ENCODE peak calls at places on chromosome X, in ten cellular contexts. One of them, this sample, is unnamed.

GRCh38 chrX:3384330-3384729 is 37.9 kb upstream of the MXRA5 start:
- DNase-seq in fibroblast of lung: no peak
- DNase-seq in CD8-positive, alpha-beta T cell: no peak
- DNase-seq in Panc1: no peak
- DNase-seq in GM12864: no peak
- DNase-seq in foreskin keratinocyte: peak
- DNase-seq in endothelial cell: no peak
- DNase-seq in heart right ventricle: no peak
- DNase-seq in H9: no peak
- DNase-seq in mucosa of descending colon: no peak
- DNase-seq in this sample: no peak

GRCh38 chrX:125769628-125770027 is 396.5 kb downstream of the DCAF12L2 start:
- DNase-seq in endothelial cell: no peak
- DNase-seq in fibroblast of lung: no peak
- DNase-seq in mucosa of descending colon: no peak
- DNase-seq in Panc1: no peak
- DNase-seq in heart right ventricle: no peak
- DNase-seq in GM12864: no peak
- DNase-seq in foreskin keratinocyte: no peak
- DNase-seq in CD8-positive, alpha-beta T cell: no peak
- DNase-seq in H9: no peak
- DNase-seq in this sample: no peak

GRCh38 chrX:56113785-56114436 is 118.2 kb upstream of the KLF8 start:
- DNase-seq in Panc1: no peak
- DNase-seq in H9: peak
- DNase-seq in GM12864: no peak
- DNase-seq in fibroblast of lung: no peak
- DNase-seq in foreskin keratinocyte: no peak
- DNase-seq in heart right ventricle: no peak
- DNase-seq in CD8-positive, alpha-beta T cell: no peak
- DNase-seq in mucosa of descending colon: no peak
- DNase-seq in endothelial cell: no peak
- DNase-seq in this sample: no peak

GRCh38 chrX:79081895-79082512 is 62.5 kb upstream of the GPR174 start:
- DNase-seq in fibroblast of lung: peak
- DNase-seq in H9: no peak
- DNase-seq in Panc1: peak
- DNase-seq in heart right ventricle: no peak
- DNase-seq in CD8-positive, alpha-beta T cell: peak
- DNase-seq in endothelial cell: peak
- DNase-seq in GM12864: peak
- DNase-seq in foreskin keratinocyte: no peak
- DNase-seq in mucosa of descending colon: peak
- DNase-seq in this sample: no peak

GRCh38 chrX:24647257-24648058 is at the start of gene PCYT1B:
- DNase-seq in endothelial cell: peak
- DNase-seq in fibroblast of lung: peak
- DNase-seq in CD8-positive, alpha-beta T cell: peak
- DNase-seq in Panc1: no peak
- DNase-seq in heart right ventricle: peak
- DNase-seq in mucosa of descending colon: peak
- DNase-seq in foreskin keratinocyte: peak
- DNase-seq in H9: peak
- DNase-seq in GM12864: no peak
- DNase-seq in this sample: peak

GRCh38 chrX:47358387-47359065 is 11.9 kb upstream of the ZNF157 start:
- DNase-seq in GM12864: no peak
- DNase-seq in CD8-positive, alpha-beta T cell: peak
- DNase-seq in heart right ventricle: no peak
- DNase-seq in mucosa of descending colon: no peak
- DNase-seq in fibroblast of lung: no peak
- DNase-seq in Panc1: no peak
- DNase-seq in H9: no peak
- DNase-seq in foreskin keratinocyte: no peak
- DNase-seq in endothelial cell: no peak
- DNase-seq in this sample: no peak

GRCh38 chrX:46587158-46587557 is 13.6 kb downstream of the CHST7 start:
- DNase-seq in Panc1: no peak
- DNase-seq in endothelial cell: no peak
- DNase-seq in fibroblast of lung: no peak
- DNase-seq in CD8-positive, alpha-beta T cell: no peak
- DNase-seq in GM12864: no peak
- DNase-seq in heart right ventricle: no peak
- DNase-seq in H9: no peak
- DNase-seq in foreskin keratinocyte: no peak
- DNase-seq in mucosa of descending colon: no peak
- DNase-seq in this sample: no peak

GRCh38 chrX:135403374-135403773 is 18.4 kb upstream of the SMIM10L2A start:
- DNase-seq in heart right ventricle: no peak
- DNase-seq in Panc1: no peak
- DNase-seq in mucosa of descending colon: no peak
- DNase-seq in CD8-positive, alpha-beta T cell: no peak
- DNase-seq in GM12864: no peak
- DNase-seq in endothelial cell: no peak
- DNase-seq in foreskin keratinocyte: no peak
- DNase-seq in H9: no peak
- DNase-seq in fibroblast of lung: no peak
- DNase-seq in this sample: no peak

GRCh38 chrX:153924149-153924861 is 1.8 kb downstream of the ARHGAP4 start:
- DNase-seq in endothelial cell: no peak
- DNase-seq in H9: no peak
- DNase-seq in CD8-positive, alpha-beta T cell: peak
- DNase-seq in mucosa of descending colon: peak
- DNase-seq in heart right ventricle: no peak
- DNase-seq in GM12864: no peak
- DNase-seq in fibroblast of lung: peak
- DNase-seq in Panc1: no peak
- DNase-seq in foreskin keratinocyte: no peak
- DNase-seq in this sample: no peak
- TF ChIP-seq CTCF in endothelial cell: no peak
- TF ChIP-seq CTCF in H9: peak
- TF ChIP-seq CTCF in CD8-positive, alpha-beta T cell: peak
- TF ChIP-seq CTCF in mucosa of descending colon: no peak
- TF ChIP-seq CTCF in heart right ventricle: peak
- TF ChIP-seq CTCF in GM12864: peak
- TF ChIP-seq CTCF in fibroblast of lung: peak
- TF ChIP-seq CTCF in Panc1: no peak
- TF ChIP-seq CTCF in foreskin keratinocyte: peak
- TF ChIP-seq CTCF in this sample: peak

DNA sequence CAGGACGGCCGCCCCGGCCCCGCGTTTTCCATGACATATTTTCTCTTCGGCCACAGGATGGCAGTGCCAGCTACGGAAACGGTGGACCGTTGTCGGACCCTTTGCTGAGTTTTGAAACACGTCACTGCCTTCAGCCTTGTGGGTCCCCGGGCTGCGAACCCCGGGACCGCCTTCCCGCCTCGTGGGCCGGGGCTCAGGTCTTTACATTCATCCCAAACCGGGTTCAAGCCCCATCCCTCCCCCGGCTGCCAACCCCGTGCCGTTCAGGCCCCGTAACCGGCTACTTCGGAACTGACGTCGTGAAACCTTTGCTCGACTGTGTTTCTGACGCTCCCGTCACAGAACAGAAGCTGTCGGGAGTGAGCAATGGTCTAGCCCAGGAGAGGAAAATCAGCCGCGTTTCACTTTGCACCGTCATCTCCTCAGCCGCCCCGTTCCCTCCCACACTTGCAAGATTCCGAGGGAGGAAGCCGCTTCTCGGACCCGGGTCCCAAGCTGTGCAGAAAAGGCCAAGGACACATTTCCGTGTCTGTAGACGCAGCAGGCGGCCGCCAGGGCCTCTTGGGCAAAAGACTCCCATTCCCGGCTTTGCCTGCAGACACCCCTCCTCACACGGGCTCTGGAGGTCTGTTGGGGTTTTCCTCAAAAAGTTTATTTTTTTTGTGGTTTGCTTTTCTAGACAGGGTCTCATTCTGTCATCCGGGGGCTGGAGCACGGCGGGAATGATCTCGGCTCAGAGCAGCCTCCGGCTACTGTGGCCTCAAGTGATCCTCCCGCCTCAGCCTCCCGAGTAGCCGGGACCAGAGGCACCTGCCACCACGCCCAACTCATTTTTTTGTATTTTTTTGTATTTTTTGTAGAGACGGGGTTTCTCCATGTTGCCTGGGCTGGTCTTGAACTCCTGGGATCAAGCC is 41.4 kb upstream of the PPP2R3B start:
- DNase-seq in endothelial cell: no peak
- DNase-seq in mucosa of descending colon: no peak
- DNase-seq in heart right ventricle: no peak
- DNase-seq in foreskin keratinocyte: no peak
- DNase-seq in H9: peak
- DNase-seq in Panc1: no peak
- DNase-seq in GM12864: no peak
- DNase-seq in CD8-positive, alpha-beta T cell: no peak
- DNase-seq in fibroblast of lung: peak
- DNase-seq in this sample: peak
- TF ChIP-seq CTCF in endothelial cell: no peak
- TF ChIP-seq CTCF in mucosa of descending colon: no peak
- TF ChIP-seq CTCF in heart right ventricle: peak
- TF ChIP-seq CTCF in foreskin keratinocyte: no peak
- TF ChIP-seq CTCF in H9: peak
- TF ChIP-seq CTCF in Panc1: no peak
- TF ChIP-seq CTCF in GM12864: no peak
- TF ChIP-seq CTCF in CD8-positive, alpha-beta T cell: no peak
- TF ChIP-seq CTCF in fibroblast of lung: no peak
- TF ChIP-seq CTCF in this sample: no peak

GRCh38 chrX:108299704-108300103 is 138.5 kb downstream of the COL4A6 start:
- DNase-seq in fibroblast of lung: no peak
- DNase-seq in CD8-positive, alpha-beta T cell: no peak
- DNase-seq in mucosa of descending colon: no peak
- DNase-seq in Panc1: no peak
- DNase-seq in H9: no peak
- DNase-seq in GM12864: no peak
- DNase-seq in heart right ventricle: no peak
- DNase-seq in foreskin keratinocyte: no peak
- DNase-seq in endothelial cell: no peak
- DNase-seq in this sample: no peak

GRCh38 chrX:108306086-108306485 is 132.1 kb downstream of the COL4A6 start:
- DNase-seq in GM12864: no peak
- DNase-seq in endothelial cell: no peak
- DNase-seq in CD8-positive, alpha-beta T cell: no peak
- DNase-seq in fibroblast of lung: no peak
- DNase-seq in heart right ventricle: no peak
- DNase-seq in mucosa of descending colon: no peak
- DNase-seq in Panc1: no peak
- DNase-seq in foreskin keratinocyte: no peak
- DNase-seq in H9: no peak
- DNase-seq in this sample: no peak

GRCh38 chrX:108307408-108308085 is 130.7 kb downstream of the COL4A6 start:
- DNase-seq in mucosa of descending colon: no peak
- DNase-seq in H9: no peak
- DNase-seq in heart right ventricle: peak
- DNase-seq in foreskin keratinocyte: no peak
- DNase-seq in endothelial cell: no peak
- DNase-seq in CD8-positive, alpha-beta T cell: no peak
- DNase-seq in Panc1: no peak
- DNase-seq in GM12864: no peak
- DNase-seq in fibroblast of lung: no peak
- DNase-seq in this sample: peak

GRCh38 chrX:108303682-108304081 is 134.5 kb downstream of the COL4A6 start:
- DNase-seq in CD8-positive, alpha-beta T cell: no peak
- DNase-seq in foreskin keratinocyte: no peak
- DNase-seq in endothelial cell: no peak
- DNase-seq in H9: no peak
- DNase-seq in heart right ventricle: no peak
- DNase-seq in GM12864: no peak
- DNase-seq in Panc1: no peak
- DNase-seq in mucosa of descending colon: no peak
- DNase-seq in fibroblast of lung: no peak
- DNase-seq in this sample: no peak

DNA sequence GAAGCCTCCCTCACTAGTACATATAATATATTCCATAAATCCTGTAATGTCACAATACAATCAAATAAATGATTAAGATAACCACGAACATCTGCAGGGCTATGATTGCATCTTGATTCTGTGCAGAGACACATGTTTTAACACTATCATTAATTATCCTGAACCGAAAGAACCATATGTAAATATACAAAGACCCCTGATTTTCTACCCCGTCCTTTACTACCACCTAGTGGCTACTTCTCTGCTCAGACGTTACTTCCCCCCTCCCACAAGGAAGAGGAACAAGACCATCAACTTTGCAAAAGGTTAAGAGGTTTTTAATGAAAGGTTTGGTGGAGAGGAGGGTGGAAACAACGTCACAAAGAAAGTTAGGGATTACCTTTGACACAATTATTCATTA is 134.0 kb downstream of the COL4A6 start:
- DNase-seq in H9: no peak
- DNase-seq in foreskin keratinocyte: no peak
- DNase-seq in heart right ventricle: no peak
- DNase-seq in CD8-positive, alpha-beta T cell: no peak
- DNase-seq in endothelial cell: no peak
- DNase-seq in GM12864: no peak
- DNase-seq in fibroblast of lung: peak
- DNase-seq in Panc1: no peak
- DNase-seq in mucosa of descending colon: no peak
- DNase-seq in this sample: no peak
- TF ChIP-seq CTCF in H9: peak
- TF ChIP-seq CTCF in foreskin keratinocyte: peak
- TF ChIP-seq CTCF in heart right ventricle: peak
- TF ChIP-seq CTCF in CD8-positive, alpha-beta T cell: no peak
- TF ChIP-seq CTCF in endothelial cell: no peak
- TF ChIP-seq CTCF in GM12864: peak
- TF ChIP-seq CTCF in fibroblast of lung: peak
- TF ChIP-seq CTCF in Panc1: peak
- TF ChIP-seq CTCF in mucosa of descending colon: no peak
- TF ChIP-seq CTCF in this sample: no peak

GRCh38 chrX:15926622-15927021 is 72.0 kb upstream of the AP1S2 start:
- DNase-seq in endothelial cell: no peak
- DNase-seq in mucosa of descending colon: no peak
- DNase-seq in GM12864: no peak
- DNase-seq in H9: no peak
- DNase-seq in fibroblast of lung: no peak
- DNase-seq in Panc1: no peak
- DNase-seq in CD8-positive, alpha-beta T cell: no peak
- DNase-seq in heart right ventricle: no peak
- DNase-seq in foreskin keratinocyte: no peak
- DNase-seq in this sample: no peak

GRCh38 chrX:15929231-15929630 is 74.6 kb upstream of the AP1S2 start:
- DNase-seq in foreskin keratinocyte: no peak
- DNase-seq in H9: no peak
- DNase-seq in endothelial cell: no peak
- DNase-seq in GM12864: no peak
- DNase-seq in heart right ventricle: no peak
- DNase-seq in mucosa of descending colon: peak
- DNase-seq in fibroblast of lung: no peak
- DNase-seq in Panc1: no peak
- DNase-seq in CD8-positive, alpha-beta T cell: no peak
- DNase-seq in this sample: no peak

GRCh38 chrX:15931362-15931761 is 76.7 kb upstream of the AP1S2 start:
- DNase-seq in GM12864: no peak
- DNase-seq in foreskin keratinocyte: no peak
- DNase-seq in CD8-positive, alpha-beta T cell: no peak
- DNase-seq in mucosa of descending colon: no peak
- DNase-seq in Panc1: no peak
- DNase-seq in fibroblast of lung: no peak
- DNase-seq in H9: no peak
- DNase-seq in heart right ventricle: no peak
- DNase-seq in endothelial cell: no peak
- DNase-seq in this sample: no peak

DNA sequence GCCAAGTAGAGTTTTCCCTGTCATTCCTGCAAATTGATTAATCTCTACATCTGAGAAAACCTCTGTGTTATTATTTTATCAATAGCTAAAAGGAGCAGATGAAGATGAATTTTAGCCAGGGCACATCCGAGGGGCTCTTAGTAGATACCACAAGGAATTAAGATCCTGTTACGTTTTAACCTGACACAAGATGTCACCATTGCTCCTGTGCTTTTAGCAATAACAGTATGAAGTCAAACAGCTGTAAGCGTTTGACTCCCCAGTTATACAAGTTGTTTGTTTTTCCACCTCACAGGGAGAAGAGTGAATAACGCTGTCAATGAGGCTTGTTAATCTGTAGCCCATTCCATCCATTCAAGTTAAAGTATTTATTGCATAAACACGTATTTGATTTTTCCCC is 76.0 kb upstream of the AP1S2 start:
- DNase-seq in fibroblast of lung: peak
- DNase-seq in CD8-positive, alpha-beta T cell: no peak
- DNase-seq in heart right ventricle: no peak
- DNase-seq in endothelial cell: no peak
- DNase-seq in foreskin keratinocyte: no peak
- DNase-seq in H9: no peak
- DNase-seq in Panc1: no peak
- DNase-seq in GM12864: peak
- DNase-seq in mucosa of descending colon: no peak
- DNase-seq in this sample: no peak
- TF ChIP-seq CTCF in fibroblast of lung: peak
- TF ChIP-seq CTCF in CD8-positive, alpha-beta T cell: no peak
- TF ChIP-seq CTCF in heart right ventricle: peak
- TF ChIP-seq CTCF in endothelial cell: no peak
- TF ChIP-seq CTCF in foreskin keratinocyte: peak
- TF ChIP-seq CTCF in H9: peak
- TF ChIP-seq CTCF in Panc1: no peak
- TF ChIP-seq CTCF in GM12864: peak
- TF ChIP-seq CTCF in mucosa of descending colon: no peak
- TF ChIP-seq CTCF in this sample: no peak